ENCODE peak calls at places on chromosomes 16 and 17, in six cellular contexts. One of them, this sample, is unnamed.

GRCh38 chr16:49701867-49702494 is 153.9 kb downstream of the ZNF423 start:
- DNase-seq in H9: peak
- DNase-seq in GM18507: no peak
- DNase-seq in NCI-H1436: peak
- DNase-seq in mesothelial cell of epicardium: peak
- DNase-seq in GM19239: no peak
- DNase-seq in this sample: peak

GRCh38 chr17:1455291-1455747 is 713 bp downstream of the CRK start:
- DNase-seq in H9: peak
- DNase-seq in GM18507: no peak
- DNase-seq in NCI-H1436: peak
- DNase-seq in mesothelial cell of epicardium: peak
- DNase-seq in GM19239: peak
- DNase-seq in this sample: peak

GRCh38 chr17:76446449-76447231 is 6.3 kb downstream of the UBE2O start:
- DNase-seq in H9: peak
- DNase-seq in GM18507: no peak
- DNase-seq in NCI-H1436: no peak
- DNase-seq in mesothelial cell of epicardium: no peak
- DNase-seq in GM19239: no peak
- DNase-seq in this sample: no peak

GRCh38 chr16:66515543-66516171 is 34.3 kb downstream of the TK2 start:
- DNase-seq in H9: peak
- DNase-seq in GM18507: no peak
- DNase-seq in NCI-H1436: no peak
- DNase-seq in mesothelial cell of epicardium: no peak
- DNase-seq in GM19239: no peak
- DNase-seq in this sample: no peak

GRCh38 chr17:17324616-17325015 is 21.4 kb downstream of the NT5M start:
- DNase-seq in H9: no peak
- DNase-seq in GM18507: no peak
- DNase-seq in NCI-H1436: no peak
- DNase-seq in mesothelial cell of epicardium: no peak
- DNase-seq in GM19239: no peak
- DNase-seq in this sample: no peak

GRCh38 chr17:70521821-70522256 is 352.5 kb downstream of the KCNJ2 start:
- DNase-seq in H9: no peak
- DNase-seq in GM18507: no peak
- DNase-seq in NCI-H1436: no peak
- DNase-seq in mesothelial cell of epicardium: peak
- DNase-seq in GM19239: no peak
- DNase-seq in this sample: peak

GRCh38 chr17:3935140-3935542 is 18.9 kb upstream of the P2RX1 start:
- DNase-seq in H9: peak
- DNase-seq in GM18507: no peak
- DNase-seq in NCI-H1436: peak
- DNase-seq in mesothelial cell of epicardium: peak
- DNase-seq in GM19239: no peak
- DNase-seq in this sample: peak

GRCh38 chr17:76138234-76138895 is 2.7 kb downstream of the FOXJ1 start:
- DNase-seq in H9: peak
- DNase-seq in GM18507: no peak
- DNase-seq in NCI-H1436: no peak
- DNase-seq in mesothelial cell of epicardium: no peak
- DNase-seq in GM19239: no peak
- DNase-seq in this sample: no peak

GRCh38 chr17:3026856-3027751 is 36.3 kb downstream of the OR1D5 start:
- DNase-seq in H9: peak
- DNase-seq in GM18507: no peak
- DNase-seq in NCI-H1436: no peak
- DNase-seq in mesothelial cell of epicardium: no peak
- DNase-seq in GM19239: no peak
- DNase-seq in this sample: no peak

GRCh38 chr17:75125984-75126383 is 5.6 kb downstream of the NT5C start:
- DNase-seq in H9: peak
- DNase-seq in GM18507: no peak
- DNase-seq in NCI-H1436: no peak
- DNase-seq in mesothelial cell of epicardium: no peak
- DNase-seq in GM19239: no peak
- DNase-seq in this sample: no peak

GRCh38 chr17:17526369-17526768 is 30.2 kb upstream of the RASD1 start:
- DNase-seq in H9: no peak
- DNase-seq in GM18507: no peak
- DNase-seq in NCI-H1436: no peak
- DNase-seq in mesothelial cell of epicardium: no peak
- DNase-seq in GM19239: no peak
- DNase-seq in this sample: no peak

This sample was measured in NCI-H748 treated with DMSO at 0.1 percent for 48 hours.